ENCODE peak calls at places on chromosome 13, in five cellular contexts. G is AG20443, N is tibial nerve, A is upper lobe of left lung, Z is NCI-H345. E is an unnamed sample.

GRCh38 chr13:75365724-75366173 is 116.2 kb downstream of the TBC1D4 start:
- DNase-seq in G (peak; percentile 62), N (no peak), A (no peak), Z (no peak), E (no peak)

GRCh38 chr13:24381539-24382265 is 72.3 kb downstream of the C1QTNF9 start:
- DNase-seq in Z (no peak), N (peak; percentile 36), A (no peak), G (peak; percentile 59), E (no peak)

GRCh38 chr13:33918199-33918932 is 100.4 kb downstream of the RFC3 start:
- DNase-seq in N (no peak), G (peak; percentile 84), A (peak; percentile 33), Z (no peak), E (no peak)

GRCh38 chr13:102405499-102406079 is 3.7 kb upstream of the FGF14 start:
- DNase-seq in A (no peak), N (no peak), Z (no peak), G (no peak), E (no peak)

GRCh38 chr13:49098198-49098597 is 121.9 kb upstream of the MLNR start:
- DNase-seq in Z (no peak), N (no peak), A (peak; percentile 30), G (peak; percentile 52), E (no peak)

GRCh38 chr13:80989241-80989640 is 648.3 kb upstream of the SPRY2 start:
- DNase-seq in N (no peak), A (no peak), G (no peak), Z (no peak), E (no peak)

GRCh38 chr13:26941345-26942174 is 181.0 kb upstream of the GPR12 start:
- DNase-seq in Z (no peak), G (peak; percentile 70), A (no peak), N (no peak), E (no peak)

GRCh38 chr13:90201676-90202425 is 1145.6 kb upstream of the MIR17HG start:
- DNase-seq in G (peak; percentile 11), N (no peak), A (no peak), Z (no peak), E (no peak)

GRCh38 chr13:108463365-108463764 is 166.0 kb upstream of the MYO16 start:
- DNase-seq in Z (no peak), A (no peak), G (peak; percentile 62), N (no peak), E (no peak)

GRCh38 chr13:42283574-42283973 is 11.6 kb downstream of the AKAP11 start:
- DNase-seq in G (no peak), A (no peak), N (no peak), Z (peak; percentile 29), E (no peak)

GRCh38 chr13:99911069-99911964 is 60.2 kb downstream of the ZIC5 start:
- DNase-seq in G (no peak), Z (peak; percentile 76), N (no peak), A (no peak), E (no peak)

GRCh38 chr13:45482571-45483173 is 17.9 kb downstream of the COG3 start:
- DNase-seq in G (no peak), A (no peak), Z (no peak), N (no peak), E (no peak)

GRCh38 chr13:24854311-24854710 is 90.3 kb downstream of the RNF17 start:
- DNase-seq in Z (no peak), A (no peak), G (no peak), N (no peak), E (no peak)

GRCh38 chr13:23709521-23709920 is 139.3 kb downstream of the TNFRSF19 start:
- DNase-seq in N (no peak), Z (no peak), G (no peak), A (no peak), E (no peak)

GRCh38 chr13:98189841-98190505 is 12.9 kb upstream of the RNF113B start:
- DNase-seq in A (no peak), G (no peak), N (no peak), Z (no peak), E (peak; percentile 57)

GRCh38 chr13:110054041-110054440 is 252.9 kb downstream of the COL4A1 start:
- DNase-seq in A (no peak), N (no peak), G (no peak), Z (no peak), E (no peak)

GRCh38 chr13:102900193-102900608 is 54.4 kb downstream of the ERCC5 start:
- DNase-seq in Z (no peak), A (no peak), N (no peak), G (no peak), E (no peak)

GRCh38 chr13:29369060-29369743 is 226.3 kb downstream of the SLC7A1 start:
- DNase-seq in A (no peak), G (peak; percentile 53), Z (peak; percentile 38), N (no peak), E (peak; percentile 11)

GRCh38 chr13:101703838-101704237 is 251.4 kb downstream of the ITGBL1 start:
- DNase-seq in Z (peak; percentile 8), G (no peak), N (no peak), A (no peak), E (no peak)

E was measured in DMS79 treated with DMSO at 0.1 percent for 48 hours.